ENCODE peak calls at places on chromosomes 6 and 20, in ten cellular contexts. K is cardiac fibroblast; I is fibroblast of mammary gland; T is IMR-90; N is A549; W is stomach; M is PC-9; C is tibial nerve; P is CD8-positive, alpha-beta memory T cell; V is endothelial cell of umbilical vein. B is an unnamed sample.

GRCh38 chr6:35724059-35724458 is 12.8 kb upstream of the ARMC12 start:
- DNase-seq in P (no peak), I (no peak), T (no peak), N (no peak), K (no peak), W (no peak), C (no peak), M (no peak), V (no peak), B (no peak)

GRCh38 chr20:62820208-62820961 is 3.5 kb downstream of the COL9A3 start:
- DNase-seq in C (no peak), T (no peak), N (no peak), W (peak; percentile 62), M (no peak), P (no peak), I (no peak), K (no peak), V (no peak), B (no peak)

GRCh38 chr6:144993870-144994269 is 708.7 kb downstream of the UTRN start:
- DNase-seq in N (no peak), P (no peak), C (no peak), K (peak; percentile 4), V (peak; percentile 80), T (peak; percentile 79), W (no peak), I (peak; percentile 50), M (no peak), B (no peak)

GRCh38 chr6:34519971-34520644 is 36.0 kb downstream of the SPDEF start:
- DNase-seq in T (no peak), V (no peak), M (no peak), W (no peak), I (no peak), P (peak; percentile 39), C (no peak), K (no peak), N (no peak), B (no peak)

GRCh38 chr6:137033828-137034227 is 10.9 kb downstream of the IL20RA start:
- DNase-seq in N (no peak), W (no peak), T (no peak), I (no peak), M (no peak), K (no peak), P (peak; percentile 82), C (no peak), V (no peak), B (peak; percentile 69)

GRCh38 chr6:53527249-53527765 is 17.6 kb downstream of the GCLC start:
- DNase-seq in K (no peak), P (no peak), C (no peak), I (no peak), T (no peak), N (no peak), W (no peak), M (no peak), V (no peak), B (no peak)

GRCh38 chr6:47308674-47309325 is 905 bp downstream of the TNFRSF21 start:
- DNase-seq in M (no peak), W (peak; percentile 29), N (peak; percentile 29), V (peak; percentile 49), K (no peak), P (no peak), I (peak; percentile 26), C (no peak), T (peak; percentile 19), B (no peak)

GRCh38 chr6:158373209-158373608 is 60.9 kb downstream of the TULP4 start:
- DNase-seq in P (no peak), V (no peak), M (no peak), N (no peak), I (no peak), W (no peak), C (no peak), T (no peak), K (no peak), B (no peak)

GRCh38 chr20:51715028-51715872 is 52.9 kb downstream of the ATP9A start:
- DNase-seq in V (no peak), P (no peak), N (no peak), K (no peak), I (no peak), C (no peak), T (no peak), W (no peak), M (no peak), B (no peak)

DNA sequence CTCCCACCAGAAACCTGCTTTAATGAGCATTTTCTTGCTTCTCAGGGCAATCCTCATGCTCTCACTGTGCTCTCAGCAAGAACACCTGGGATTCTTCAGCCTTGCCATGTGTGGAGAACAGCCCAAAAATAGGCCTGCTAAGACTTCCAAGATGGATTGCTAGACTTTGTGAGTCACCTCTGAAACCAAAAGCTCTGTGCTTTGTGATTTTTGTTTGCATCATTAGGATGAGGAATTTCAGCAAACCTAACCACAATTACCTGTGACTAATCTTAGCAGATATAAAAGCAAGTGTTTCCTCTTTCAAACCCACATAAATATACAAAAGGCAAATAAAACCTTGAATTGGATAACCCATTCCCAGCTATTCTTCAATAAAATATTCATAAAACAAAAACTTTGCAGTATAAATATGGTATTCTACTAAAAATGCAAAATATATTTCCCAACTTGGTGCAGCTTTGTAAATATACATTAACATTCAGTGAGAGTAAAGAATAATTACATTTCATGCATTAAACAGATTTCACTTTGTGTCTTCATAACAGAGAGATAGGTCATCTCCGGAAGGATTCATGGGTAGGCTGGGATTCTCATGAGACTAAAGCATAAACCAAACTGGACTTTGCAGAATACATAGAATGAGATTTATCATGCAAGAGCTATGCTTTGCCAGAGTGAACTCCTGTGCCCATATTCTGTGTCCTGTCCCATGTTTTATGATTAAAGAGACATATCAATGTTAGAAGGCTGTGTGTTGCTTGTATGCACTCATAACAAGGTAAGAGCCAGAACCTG is 33.5 kb downstream of the TPBG start:
- DNase-seq in C (no peak), M (peak; percentile 93), T (peak; percentile 98), N (peak; percentile 57), K (peak; percentile 66), W (no peak), P (no peak), I (peak; percentile 99), V (no peak), B (no peak)
- H3K4me3 ChIP-seq in C (no peak overlapping the region), M (peak overlapping the region; percentile 35), T (no peak overlapping the region), N (no peak overlapping the region), K (no peak overlapping the region), W (no peak overlapping the region), P (no peak overlapping the region), I (peak overlapping the region; percentile 17), V (no peak overlapping the region), B (no peak overlapping the region)

GRCh38 chr20:20085071-20085470 is 32.7 kb downstream of the CFAP61 start:
- DNase-seq in C (no peak), N (no peak), P (no peak), K (no peak), M (no peak), W (no peak), T (no peak), V (no peak), I (peak; percentile 16), B (no peak)
- H3K4me3 ChIP-seq in C (no peak overlapping the region), N (no peak overlapping the region), P (no peak overlapping the region), K (no peak overlapping the region), M (no peak overlapping the region), W (no peak overlapping the region), T (no peak overlapping the region), V (no peak overlapping the region), I (no peak overlapping the region), B (no peak overlapping the region)

DNA sequence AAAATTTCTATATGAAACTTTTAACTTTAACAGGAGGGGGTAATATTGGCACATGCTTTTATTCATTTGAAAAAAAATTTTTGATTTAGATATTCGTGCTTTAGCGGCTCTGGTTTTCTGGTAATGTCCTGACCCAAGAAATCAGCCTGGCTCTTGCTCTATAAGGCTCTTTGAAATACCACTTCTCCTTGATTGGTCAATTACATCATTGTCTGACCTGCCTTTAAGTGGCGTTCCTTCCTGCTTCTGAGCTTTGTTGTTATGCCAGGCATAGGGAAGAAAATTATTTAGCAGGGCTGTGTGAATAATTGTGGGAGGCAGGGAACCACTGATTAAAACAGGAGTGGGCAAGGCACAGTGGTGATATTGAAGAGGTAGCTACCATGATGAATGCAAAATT is 3.9 kb downstream of the RNF144B start:
- DNase-seq in K (no peak), C (no peak), M (no peak), I (no peak), V (no peak), N (no peak), T (no peak), W (no peak), P (no peak), B (no peak)
- H3K4me3 ChIP-seq in K (no peak overlapping the region), C (no peak overlapping the region), M (no peak overlapping the region), I (no peak overlapping the region), V (peak overlapping the region; percentile 79), N (no peak overlapping the region), T (no peak overlapping the region), W (no peak overlapping the region), P (no peak overlapping the region), B (no peak overlapping the region)

GRCh38 chr20:13187899-13188298 is 33.2 kb upstream of the ISM1 start:
- DNase-seq in W (no peak), V (no peak), K (no peak), M (no peak), C (no peak), P (no peak), N (no peak), I (no peak), T (no peak), B (peak; percentile 4)

GRCh38 chr20:13180986-13181889 is 39.8 kb upstream of the ISM1 start:
- DNase-seq in I (no peak), V (no peak), K (no peak), P (no peak), W (no peak), M (no peak), T (no peak), N (no peak), C (no peak), B (no peak)

GRCh38 chr20:13186043-13186774 is 34.9 kb upstream of the ISM1 start:
- DNase-seq in M (no peak), T (no peak), W (no peak), I (no peak), K (no peak), N (no peak), C (no peak), V (no peak), P (no peak), B (no peak)

GRCh38 chr20:13183005-13183404 is 38.1 kb upstream of the ISM1 start:
- DNase-seq in W (no peak), N (no peak), K (no peak), C (no peak), M (no peak), V (no peak), I (no peak), P (no peak), T (no peak), B (no peak)
- H3K4me3 ChIP-seq in W (no peak overlapping the region), N (no peak overlapping the region), K (no peak overlapping the region), C (no peak overlapping the region), M (no peak overlapping the region), V (no peak overlapping the region), I (no peak overlapping the region), P (no peak overlapping the region), T (no peak overlapping the region), B (no peak overlapping the region)